ENCODE peak calls at places on chromosomes 11 and 22, in four cellular contexts. S is A549, T is K562, A is GM12878. B is an unnamed sample.

GRCh38 chr22:38756631-38757463 is 1.0 kb upstream of the SUN2 start:
- DNase-seq in T (no peak), A (no peak), S (no peak), B (no peak)

GRCh38 chr22:27348634-27349033 is 452.9 kb downstream of the MN1 start:
- DNase-seq in S (no peak), A (no peak), T (no peak), B (no peak)

GRCh38 chr11:73270855-73271477 is 1.2 kb upstream of the P2RY6 start:
- DNase-seq in T (no peak), S (no peak), A (no peak), B (no peak)

GRCh38 chr22:42949159-42949558 is 65.8 kb downstream of the PACSIN2 start:
- DNase-seq in T (no peak), A (no peak), S (peak), B (no peak)

GRCh38 chr11:126416542-126417090 is 61.1 kb downstream of the ST3GAL4 start:
- DNase-seq in S (no peak), T (no peak), A (peak), B (no peak)

GRCh38 chr22:41846268-41847002 is 13.5 kb downstream of the SREBF2 start:
- DNase-seq in A (no peak), S (no peak), T (peak), B (no peak)

GRCh38 chr11:111983187-111983986 is 41.8 kb upstream of the DLAT start:
- DNase-seq in T (peak), S (peak), A (no peak), B (peak)

GRCh38 chr11:34214961-34215805 is 109.8 kb downstream of the NAT10 start:
- DNase-seq in A (no peak), T (no peak), S (peak), B (no peak)

GRCh38 chr22:19875531-19876313 is 21.0 kb upstream of the GNB1L start:
- DNase-seq in A (no peak), T (no peak), S (no peak), B (no peak)

GRCh38 chr11:134120921-134121526 is 52.2 kb downstream of the JAM3 start:
- DNase-seq in T (no peak), S (no peak), A (no peak), B (no peak)

GRCh38 chr11:14643697-14644395 is at the start of gene PDE3B:
- DNase-seq in S (peak), T (peak), A (no peak), B (peak)

GRCh38 chr11:113014731-113015455 is 53.7 kb downstream of the NCAM1 start:
- DNase-seq in A (no peak), T (no peak), S (no peak), B (no peak)

GRCh38 chr11:130219148-130219547 is 59.6 kb downstream of the ST14 start:
- DNase-seq in A (no peak), S (no peak), T (no peak), B (no peak)

GRCh38 chr11:10351435-10351767 is 46.5 kb downstream of the ADM start:
- DNase-seq in A (no peak), S (no peak), T (peak), B (no peak)

GRCh38 chr11:78691215-78691614 is 116.6 kb upstream of the NARS2 start:
- DNase-seq in S (no peak), T (no peak), A (no peak), B (no peak)

GRCh38 chr11:22466809-22467208 is 128.6 kb downstream of the SLC17A6 start:
- DNase-seq in S (peak), A (no peak), T (no peak), B (no peak)

GRCh38 chr11:134146598-134146997 is 77.2 kb downstream of the NCAPD3 start:
- DNase-seq in T (no peak), A (no peak), S (no peak), B (no peak)

GRCh38 chr11:34869425-34869824 is 46.8 kb downstream of the APIP start:
- DNase-seq in T (peak), S (peak), A (no peak), B (peak)

GRCh38 chr11:28009383-28009782 is 98.6 kb downstream of the KIF18A start:
- DNase-seq in S (peak), T (no peak), A (no peak), B (no peak)

GRCh38 chr11:101195294-101195693 is 65.7 kb upstream of the PGR start:
- DNase-seq in A (no peak), T (no peak), S (no peak), B (no peak)

GRCh38 chr11:86244522-86245368 is at the start of gene EED:
- DNase-seq in S (peak), T (peak), A (peak), B (peak)

GRCh38 chr22:26970809-26971394 is 313.5 kb downstream of the MIAT start:
- DNase-seq in S (no peak), A (no peak), T (no peak), B (no peak)

GRCh38 chr11:85822814-85823213 is 11.9 kb upstream of the SYTL2 start:
- DNase-seq in T (no peak), A (no peak), S (no peak), B (no peak)

GRCh38 chr22:19991395-19991644 is 25.3 kb downstream of the ARVCF start:
- DNase-seq in S (no peak), T (no peak), A (no peak), B (no peak)

GRCh38 chr11:109229682-109230081 is 192.3 kb upstream of the C11orf87 start:
- DNase-seq in A (no peak), T (no peak), S (no peak), B (no peak)

GRCh38 chr11:12455938-12456337 is 78.6 kb downstream of the PARVA start:
- DNase-seq in A (no peak), S (no peak), T (no peak), B (no peak)

GRCh38 chr11:74319139-74319538 is 7.7 kb upstream of the P4HA3 start:
- DNase-seq in T (no peak), S (peak), A (no peak), B (no peak)

GRCh38 chr11:16911186-16911585 is 103.0 kb downstream of the PLEKHA7 start:
- DNase-seq in A (no peak), S (no peak), T (no peak), B (no peak)

GRCh38 chr11:70799386-70799785 is 401.1 kb downstream of the CTTN start:
- DNase-seq in T (no peak), A (no peak), S (no peak), B (no peak)

GRCh38 chr22:49569286-49570031 is 258.2 kb downstream of the BRD1 start:
- DNase-seq in S (no peak), T (no peak), A (no peak), B (no peak)

GRCh38 chr22:41848468-41848867 is 15.6 kb downstream of the SREBF2 start:
- DNase-seq in S (peak), A (no peak), T (no peak), B (no peak)

GRCh38 chr22:50267591-50268390 is 2.4 kb downstream of the MAPK11 start:
- DNase-seq in S (peak), A (no peak), T (peak), B (no peak)

GRCh38 chr11:130418210-130418609 is 10.2 kb downstream of the ADAMTS8 start:
- DNase-seq in T (no peak), S (no peak), A (no peak), B (no peak)

GRCh38 chr22:28896611-28897010 is 13.2 kb downstream of the ZNRF3 start:
- DNase-seq in T (no peak), S (no peak), A (no peak), B (no peak)

GRCh38 chr11:70736461-70736860 is 338.1 kb downstream of the CTTN start:
- DNase-seq in A (no peak), S (no peak), T (no peak), B (no peak)

GRCh38 chr11:125375146-125375545 is 120.9 kb downstream of the FEZ1 start:
- DNase-seq in S (no peak), T (no peak), A (no peak), B (no peak)

DNA sequence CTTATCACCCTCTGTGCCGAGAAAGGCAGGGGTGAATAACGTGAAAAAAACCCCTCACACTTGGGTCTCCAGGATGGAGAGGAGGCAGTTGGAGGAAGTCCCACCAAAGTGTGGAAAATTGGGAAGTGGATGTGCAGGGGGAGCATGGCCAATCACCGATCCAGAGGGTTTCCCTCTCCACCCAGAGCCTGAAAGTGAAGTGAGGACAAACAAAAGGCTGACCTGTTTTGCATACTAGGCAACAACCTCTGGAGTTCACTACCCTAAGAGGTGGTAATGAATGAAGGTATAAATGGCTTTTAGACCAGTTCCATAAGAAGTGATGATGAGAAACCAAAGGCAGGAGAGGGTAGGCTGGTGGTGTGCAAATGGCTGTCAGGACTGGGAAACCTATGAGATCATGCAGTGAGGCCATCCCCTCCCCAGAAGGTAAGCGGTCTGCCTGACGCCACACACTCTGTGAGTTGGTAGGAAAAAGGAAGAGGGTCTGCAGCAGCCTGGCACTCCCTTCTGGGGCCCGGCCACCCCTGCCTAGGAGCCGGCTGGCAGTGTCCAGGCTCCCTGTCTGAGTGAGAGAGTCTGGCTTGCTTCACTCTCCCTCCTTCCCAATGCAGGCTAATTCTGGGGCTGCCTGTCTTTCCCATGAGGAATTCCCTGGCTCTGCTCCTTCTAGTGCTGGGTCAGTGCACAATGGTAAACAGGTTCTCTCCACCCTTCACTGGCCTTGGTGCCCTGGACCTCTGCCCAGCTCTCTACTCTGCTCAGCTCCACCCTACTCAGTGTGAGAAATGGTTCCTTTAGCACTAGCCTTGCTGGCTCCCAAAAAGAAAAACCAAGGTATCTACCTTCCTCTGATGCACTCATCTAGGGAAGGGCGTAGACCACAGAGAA is 15.6 kb downstream of the TBC1D10A start:
- DNase-seq in T (no peak), S (no peak), A (no peak), B (no peak)
- TF ChIP-seq KDM1A in T (no peak), S (no peak), A (no peak), B (no peak)

DNA sequence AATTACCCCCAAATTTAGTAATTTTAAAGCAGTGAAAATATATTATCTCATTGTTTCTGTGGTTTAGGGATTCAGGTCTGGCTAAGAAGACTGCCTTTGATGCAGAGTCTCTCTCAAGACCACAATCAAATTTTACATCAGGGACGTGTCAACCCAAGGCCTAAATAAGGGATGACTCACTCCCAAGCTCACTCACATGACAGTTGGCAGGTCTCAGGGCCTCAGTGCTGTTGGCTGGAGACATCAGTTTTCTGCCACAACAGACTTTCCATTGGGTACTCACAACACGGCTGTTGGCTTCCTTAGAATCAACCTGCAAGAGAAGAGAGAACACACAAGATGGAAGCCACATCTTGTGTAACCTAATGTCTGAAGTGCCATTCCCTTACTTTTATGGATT is 377.3 kb downstream of the FAM181B start:
- DNase-seq in A (no peak), T (no peak), S (no peak), B (no peak)
- TF ChIP-seq EP300 in A (no peak), T (no peak), S (no peak), B (no peak)

GRCh38 chr11:7186190-7186589 is 65.5 kb upstream of the SYT9 start:
- DNase-seq in S (no peak), T (no peak), A (no peak), B (no peak)
- TF ChIP-seq KDM1A in S (no peak), T (no peak), A (no peak), B (no peak)

GRCh38 chr11:65491163-65491465 is 7.7 kb upstream of the MALAT1 start:
- DNase-seq in T (no peak), A (no peak), S (no peak), B (no peak)

GRCh38 chr11:65493367-65494176 is 5.3 kb upstream of the MALAT1 start:
- DNase-seq in S (peak), A (no peak), T (no peak), B (peak)

GRCh38 chr11:65491614-65492386 is 7.0 kb upstream of the MALAT1 start:
- DNase-seq in S (peak), T (peak), A (no peak), B (no peak)

GRCh38 chr11:65492387-65492636 is 6.5 kb upstream of the MALAT1 start:
- DNase-seq in S (no peak), A (no peak), T (no peak), B (no peak)

GRCh38 chr11:65492637-65493366 is 6.0 kb upstream of the MALAT1 start:
- DNase-seq in T (no peak), A (peak), S (peak), B (no peak)
- TF ChIP-seq EP300 in T (no peak), A (peak), S (no peak), B (no peak)

GRCh38 chr22:30694638-30695350 is at the start of gene OSBP2:
- DNase-seq in S (peak), A (no peak), T (peak), B (no peak)
- TF ChIP-seq KDM1A in S (no peak), A (no peak), T (no peak), B (no peak)

DNA sequence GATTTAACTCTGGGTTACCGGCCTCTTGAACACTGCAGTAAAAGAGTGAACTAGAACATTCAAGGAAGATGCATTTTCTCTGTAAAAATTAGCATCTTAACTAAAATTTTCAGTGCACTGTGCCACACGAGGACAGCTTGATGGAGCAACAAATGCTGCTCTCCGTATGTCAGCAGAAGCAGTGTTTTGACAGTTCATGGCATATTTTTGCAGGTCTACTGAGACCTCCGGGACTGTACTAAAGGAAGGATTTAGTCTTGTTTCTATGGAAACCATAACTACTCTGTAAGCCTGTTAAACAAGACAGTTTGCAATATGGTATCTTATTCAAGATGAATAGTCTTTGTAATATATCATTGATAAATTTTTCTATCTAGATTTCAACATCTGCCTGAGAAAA is 183.9 kb upstream of the GUCY1A2 start:
- DNase-seq in S (no peak), T (no peak), A (no peak), B (peak)
- TF ChIP-seq EP300 in S (no peak), T (no peak), A (no peak), B (no peak)